ENCODE peak calls at places on chromosomes 1 and 21, in seven cellular contexts. M is BJ; T is GM12865; G is RWPE1; F is CD8-positive, alpha-beta T cell; Y is GM06990; P is foreskin fibroblast. Q is an unnamed sample.

GRCh38 chr1:23694371-23694770 is 2.8 kb downstream of the RPL11 start:
- DNase-seq in P (no peak), G (no peak), M (no peak), F (no peak), Y (no peak), T (no peak), Q (no peak)

GRCh38 chr1:9038338-9038650 is 12.1 kb upstream of the SLC2A7 start:
- DNase-seq in F (no peak), G (peak), Y (no peak), P (no peak), M (no peak), T (no peak), Q (no peak)

GRCh38 chr1:22284906-22285544 is 142.1 kb upstream of the WNT4 start:
- DNase-seq in M (no peak), G (no peak), F (no peak), Y (no peak), P (no peak), T (no peak), Q (no peak)

GRCh38 chr21:31756787-31757186 is 24.9 kb upstream of the SCAF4 start:
- DNase-seq in G (no peak), Y (no peak), M (no peak), T (no peak), P (no peak), F (no peak), Q (no peak)

GRCh38 chr1:51664412-51665240 is 47.7 kb downstream of the OSBPL9 start:
- DNase-seq in T (no peak), M (no peak), F (no peak), Y (no peak), G (no peak), P (no peak), Q (no peak)

GRCh38 chr1:240821925-240822324 is 210.0 kb upstream of the GREM2 start:
- DNase-seq in T (no peak), F (no peak), M (no peak), G (no peak), Y (no peak), P (no peak), Q (no peak)

GRCh38 chr1:155179107-155180031 is 5.7 kb downstream of the TRIM46 start:
- DNase-seq in F (no peak), G (no peak), T (no peak), P (no peak), Y (no peak), M (no peak), Q (no peak)

GRCh38 chr21:8990326-8991087 is 1530.9 kb upstream of the TPTE start:
- DNase-seq in M (no peak), Y (no peak), P (no peak), F (no peak), G (no peak), T (no peak), Q (peak)

GRCh38 chr1:153750026-153750995 is 22.5 kb downstream of the INTS3 start:
- DNase-seq in G (no peak), M (no peak), T (no peak), P (no peak), Y (no peak), F (no peak), Q (no peak)
- TF ChIP-seq CTCF in G (no peak), M (peak), T (no peak), P (peak), Y (no peak), F (no peak), Q (no peak)

GRCh38 chr1:24857528-24858133 is 72.4 kb downstream of the RUNX3 start:
- DNase-seq in Y (no peak), M (no peak), T (no peak), P (no peak), F (no peak), G (no peak), Q (no peak)
- TF ChIP-seq CTCF in Y (no peak), M (no peak), T (no peak), P (peak), F (no peak), G (no peak), Q (peak)

DNA sequence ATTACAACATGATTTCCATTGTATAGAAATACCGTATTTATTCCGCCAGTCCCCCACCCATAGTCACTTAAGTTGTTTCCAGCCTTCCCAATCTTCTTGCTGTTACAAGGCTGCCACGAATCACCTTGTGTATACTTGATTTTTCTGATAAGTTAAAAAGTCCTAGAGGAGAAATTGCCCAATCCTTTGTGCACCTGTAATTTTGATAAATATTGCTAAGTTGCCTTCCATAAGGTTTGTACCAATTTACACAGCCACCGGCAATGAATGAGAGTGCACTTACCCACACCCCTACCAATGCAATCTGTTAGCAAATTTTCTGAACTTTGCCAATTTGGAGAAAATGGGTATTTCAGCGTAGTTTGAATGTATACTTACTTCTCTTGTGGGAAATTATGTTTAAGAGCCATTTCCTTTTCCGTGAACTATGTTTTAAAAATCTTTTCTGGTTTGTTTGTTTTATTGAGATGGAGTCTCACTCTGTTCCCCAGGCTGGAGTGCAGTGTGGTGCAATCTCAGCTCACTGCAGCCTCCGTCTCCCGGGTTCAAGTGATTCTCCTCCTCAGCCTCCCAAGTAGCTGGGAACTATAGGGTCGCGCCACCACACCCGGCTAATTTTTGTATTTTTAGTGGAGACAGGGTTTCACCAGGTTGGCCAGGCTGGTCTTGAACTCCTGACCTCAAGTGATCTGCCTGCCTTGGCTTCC is 87.4 kb downstream of the DHRS3 start:
- DNase-seq in P (no peak), F (no peak), G (no peak), M (no peak), T (no peak), Y (no peak), Q (no peak)
- TF ChIP-seq CTCF in P (no peak), F (no peak), G (no peak), M (no peak), T (no peak), Y (no peak), Q (no peak)

GRCh38 chr1:106957795-106958194 is 98.7 kb upstream of the PRMT6 start:
- DNase-seq in T (no peak), F (no peak), P (no peak), M (no peak), Y (no peak), G (no peak), Q (no peak)
- TF ChIP-seq CTCF in T (peak), F (no peak), P (no peak), M (no peak), Y (peak), G (peak), Q (no peak)

GRCh38 chr1:93938461-93939145 is 29.4 kb upstream of the GCLM start:
- DNase-seq in Y (no peak), M (no peak), P (no peak), F (no peak), T (no peak), G (no peak), Q (no peak)
- TF ChIP-seq CTCF in Y (no peak), M (no peak), P (no peak), F (no peak), T (no peak), G (no peak), Q (no peak)

DNA sequence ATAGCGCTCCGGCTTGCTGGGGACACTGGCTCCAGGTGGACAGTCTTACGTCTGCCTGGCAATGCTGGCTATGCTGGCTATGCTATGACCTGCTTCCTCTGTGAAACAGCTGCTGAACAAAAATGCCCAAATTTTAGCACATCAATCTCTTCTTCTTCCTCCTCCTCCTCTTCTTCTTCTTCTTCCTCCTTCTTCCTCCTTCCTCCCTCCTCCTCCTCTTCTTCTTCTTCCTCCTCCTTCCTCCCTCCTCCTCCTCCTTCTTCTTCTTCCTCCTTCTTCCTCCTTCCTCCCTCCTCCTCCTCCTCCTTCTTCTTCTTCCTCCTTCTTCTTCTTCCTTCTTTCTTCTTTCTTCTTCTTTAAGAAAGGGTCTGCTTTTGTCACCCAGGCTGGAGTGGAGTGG is 401.3 kb downstream of the KIF26B start:
- DNase-seq in T (no peak), M (no peak), G (no peak), P (no peak), F (no peak), Y (no peak), Q (no peak)
- TF ChIP-seq CTCF in T (no peak), M (no peak), G (no peak), P (no peak), F (no peak), Y (no peak), Q (no peak)

DNA sequence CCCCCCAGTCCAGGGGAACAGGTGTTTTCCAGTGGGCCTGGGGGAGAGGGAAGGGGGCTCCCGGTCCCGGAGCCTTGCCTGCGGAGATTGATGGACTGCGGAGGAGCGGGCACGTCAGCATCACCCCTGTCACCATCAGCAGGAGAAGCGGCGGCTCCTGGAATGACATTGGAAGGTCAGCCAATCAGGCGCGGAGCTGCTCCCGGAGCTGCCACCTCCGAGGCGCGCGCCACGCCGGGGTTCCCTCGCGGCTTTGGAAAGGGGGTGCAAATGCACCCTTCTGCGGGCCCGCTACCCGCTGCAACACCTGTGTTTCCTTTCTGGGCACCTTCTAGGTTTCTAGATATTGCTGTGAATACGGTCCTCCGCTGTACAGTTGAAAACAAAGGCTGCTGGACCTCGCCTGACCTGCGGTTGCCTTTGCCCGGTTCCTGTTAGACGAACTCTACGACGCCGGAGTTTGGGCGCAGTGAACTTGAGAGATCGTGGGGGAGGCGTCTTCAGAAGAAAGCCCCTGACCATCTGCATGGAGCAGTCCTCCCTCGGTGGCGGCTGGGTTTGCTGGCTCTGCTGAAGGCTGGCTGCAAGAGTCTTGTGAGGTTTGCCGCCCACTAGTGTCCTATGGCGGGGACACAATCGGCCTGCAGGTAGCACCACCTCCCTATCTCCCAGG is 5.3 kb downstream of the DSCAM start:
- DNase-seq in G (no peak), F (no peak), M (no peak), P (no peak), Y (no peak), T (peak), Q (no peak)
- TF ChIP-seq CTCF in G (no peak), F (no peak), M (peak), P (peak), Y (no peak), T (no peak), Q (no peak)

GRCh38 chr1:163531345-163531744 is 209.6 kb downstream of the NUF2 start:
- DNase-seq in P (no peak), F (no peak), Y (no peak), T (no peak), M (no peak), G (no peak), Q (no peak)

DNA sequence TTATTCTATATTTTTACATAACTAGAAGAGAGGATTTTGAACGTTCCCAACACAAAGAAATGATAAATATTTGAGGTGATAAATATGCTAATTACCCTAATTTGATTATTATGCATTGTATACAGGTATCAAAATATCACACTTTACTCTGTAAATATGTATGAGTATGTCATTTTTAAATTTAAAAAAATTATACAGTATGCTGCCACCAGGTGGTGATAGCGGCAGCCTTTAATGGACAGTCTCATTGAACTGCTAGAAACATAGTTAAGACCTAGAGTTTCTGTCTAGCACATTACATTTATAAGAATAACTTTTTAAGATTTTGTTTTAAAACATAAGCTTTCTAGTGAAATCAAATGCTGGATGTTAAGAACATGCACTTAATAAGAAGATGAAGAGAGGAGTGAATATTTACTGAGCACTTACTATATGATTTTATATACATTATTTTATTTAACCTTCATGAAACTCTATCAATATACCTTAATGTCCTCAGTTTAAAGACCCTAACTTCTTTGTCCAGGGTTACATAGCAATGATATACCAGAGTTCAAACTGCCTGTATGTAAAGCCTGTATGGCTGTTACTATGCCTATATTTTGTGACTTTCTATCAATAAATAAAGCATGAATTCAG is 207.1 kb downstream of the NUF2 start:
- DNase-seq in T (peak), F (no peak), P (peak), M (no peak), G (no peak), Y (no peak), Q (no peak)
- TF ChIP-seq CTCF in T (peak), F (peak), P (peak), M (peak), G (peak), Y (peak), Q (peak)

GRCh38 chr1:204834329-204834728 is 36.3 kb upstream of the NFASC start:
- DNase-seq in G (no peak), M (no peak), T (no peak), F (no peak), P (no peak), Y (no peak), Q (no peak)

GRCh38 chr1:204834752-204835151 is 35.9 kb upstream of the NFASC start:
- DNase-seq in Y (no peak), M (no peak), T (no peak), P (no peak), F (no peak), G (no peak), Q (no peak)

GRCh38 chr1:204836856-204837255 is 33.8 kb upstream of the NFASC start:
- DNase-seq in G (no peak), P (no peak), Y (no peak), T (no peak), F (no peak), M (no peak), Q (no peak)

GRCh38 chr1:204841316-204841715 is 29.3 kb upstream of the NFASC start:
- DNase-seq in G (no peak), F (no peak), T (no peak), M (no peak), Y (no peak), P (no peak), Q (no peak)

DNA sequence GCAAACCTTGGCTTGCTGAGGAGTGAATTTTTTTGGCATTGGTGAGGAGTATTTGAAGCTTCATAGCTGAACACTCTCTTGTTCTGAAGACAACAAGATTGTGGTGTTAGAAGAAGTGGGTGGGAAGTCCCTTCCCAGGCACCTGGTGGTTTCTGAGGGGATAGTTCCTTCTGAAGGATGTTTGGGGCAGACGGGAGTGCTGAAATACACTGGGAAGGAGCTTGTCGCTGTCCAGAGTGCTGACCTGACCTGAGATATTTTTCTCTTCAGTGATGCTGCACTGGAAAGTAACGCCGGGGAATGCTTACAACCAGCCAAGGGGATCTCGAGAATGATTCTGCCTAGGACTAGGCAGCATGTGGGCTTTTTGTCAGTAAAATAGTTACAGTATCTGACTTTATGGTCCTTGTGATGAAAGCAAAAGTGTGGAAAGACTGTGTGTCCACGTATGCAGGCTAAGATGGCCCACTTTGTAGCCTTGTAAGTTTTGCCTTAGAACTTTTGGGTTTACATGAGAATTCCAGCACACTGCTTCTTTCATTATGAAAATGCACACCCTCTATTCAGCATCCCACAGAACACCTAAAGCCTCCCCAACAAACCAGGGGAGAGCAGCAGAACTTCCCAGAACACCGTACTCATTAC is 33.1 kb upstream of the NFASC start:
- DNase-seq in P (peak), Y (no peak), F (peak), T (peak), M (no peak), G (peak), Q (peak)
- TF ChIP-seq CTCF in P (no peak), Y (no peak), F (no peak), T (no peak), M (no peak), G (no peak), Q (no peak)

GRCh38 chr1:50048791-50049190 is 25.0 kb upstream of the AGBL4 start:
- DNase-seq in G (no peak), T (no peak), Y (no peak), P (no peak), M (no peak), F (no peak), Q (no peak)

DNA sequence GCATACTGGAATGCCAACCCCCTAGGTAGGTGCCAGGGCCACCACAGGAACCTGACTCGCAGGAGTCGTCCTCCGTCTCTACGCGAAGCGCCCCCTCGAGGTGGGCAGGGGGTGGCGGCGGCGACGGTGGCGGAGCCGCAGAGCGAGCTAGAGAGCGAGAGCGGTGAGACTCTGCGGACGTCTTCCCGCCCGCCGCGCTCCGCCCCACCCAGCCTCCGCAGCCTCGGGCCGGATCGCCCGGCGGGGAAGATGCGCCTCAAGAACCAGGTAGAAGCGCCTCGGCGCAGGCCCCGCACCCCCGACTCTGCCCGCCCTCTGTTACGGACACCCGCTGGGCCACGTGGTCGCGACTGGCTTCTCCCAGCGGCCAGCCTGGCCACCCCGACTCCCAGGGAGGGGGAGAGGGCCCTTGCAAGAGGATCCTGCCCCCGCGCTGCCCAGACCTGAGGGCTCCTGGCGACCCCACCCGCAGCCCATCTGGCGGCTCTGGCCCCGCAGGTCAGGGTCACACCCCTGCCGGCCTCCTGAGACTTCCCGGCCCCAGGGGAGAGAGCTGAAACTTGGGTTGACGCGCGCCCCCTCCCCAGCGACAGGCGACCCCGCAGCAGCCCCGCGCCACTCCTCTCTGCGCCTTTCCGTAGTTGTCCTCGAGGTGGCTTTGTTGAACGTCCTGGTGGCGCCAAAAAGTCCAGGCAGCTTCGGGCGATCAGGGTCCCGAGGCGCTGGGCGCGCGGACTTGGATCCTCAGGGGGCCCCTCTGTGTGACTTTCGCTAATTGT is 24.4 kb upstream of the AGBL4 start:
- DNase-seq in F (no peak), T (no peak), M (no peak), G (no peak), P (no peak), Y (no peak), Q (no peak)
- TF ChIP-seq CTCF in F (no peak), T (no peak), M (no peak), G (no peak), P (no peak), Y (no peak), Q (no peak)